ENCODE peak calls at places on chromosome 2, in six cellular contexts. R is heart left ventricle, L is lower leg skin, G is brain microvascular endothelial cell, X is GM12878, B is AG09309. H is an unnamed sample.

GRCh38 chr2:24993797-24994196 is 22.0 kb upstream of the DNAJC27 start:
- DNase-seq in R (no peak), L (no peak), G (no peak), X (no peak), B (no peak), H (no peak)

GRCh38 chr2:71746946-71747501 is 293.7 kb downstream of the DYSF start:
- DNase-seq in R (no peak), L (peak), G (no peak), X (no peak), B (no peak), H (peak)

GRCh38 chr2:102141011-102141914 is 1.3 kb upstream of the IL1R1 start:
- DNase-seq in R (no peak), L (no peak), G (no peak), X (no peak), B (peak), H (peak)

GRCh38 chr2:2692599-2693389 is 361.7 kb upstream of the MYT1L start:
- DNase-seq in R (no peak), L (no peak), G (no peak), X (no peak), B (no peak), H (no peak)

GRCh38 chr2:54771166-54771565 is 47.7 kb downstream of the EML6 start:
- DNase-seq in R (no peak), L (no peak), G (peak), X (no peak), B (no peak), H (peak)

GRCh38 chr2:143545643-143546275 is 416.5 kb downstream of the ARHGAP15 start:
- DNase-seq in R (no peak), L (no peak), G (no peak), X (no peak), B (no peak), H (peak)

GRCh38 chr2:125070726-125071505 is 1045.8 kb downstream of the CNTNAP5 start:
- DNase-seq in R (no peak), L (no peak), G (no peak), X (no peak), B (no peak), H (no peak)

GRCh38 chr2:201298462-201298861 is 38.1 kb downstream of the CASP8 start:
- DNase-seq in R (no peak), L (no peak), G (peak), X (no peak), B (no peak), H (peak)

GRCh38 chr2:84959045-84959493 is 11.9 kb upstream of the KCMF1 start:
- DNase-seq in R (no peak), L (no peak), G (peak), X (no peak), B (no peak), H (peak)

GRCh38 chr2:25483584-25484266 is 142.0 kb upstream of the DNMT3A start:
- DNase-seq in R (no peak), L (no peak), G (no peak), X (no peak), B (no peak), H (no peak)

GRCh38 chr2:44779793-44780192 is 161.7 kb upstream of the SIX3 start:
- DNase-seq in R (no peak), L (no peak), G (no peak), X (peak), B (no peak), H (no peak)

GRCh38 chr2:44777542-44777941 is 164.0 kb upstream of the SIX3 start:
- DNase-seq in R (no peak), L (no peak), G (no peak), X (no peak), B (no peak), H (no peak)

GRCh38 chr2:44778221-44778654 is 163.3 kb upstream of the SIX3 start:
- DNase-seq in R (no peak), L (no peak), G (no peak), X (no peak), B (no peak), H (no peak)

GRCh38 chr2:44780406-44780805 is 161.1 kb upstream of the SIX3 start:
- DNase-seq in R (no peak), L (no peak), G (no peak), X (no peak), B (no peak), H (no peak)

DNA sequence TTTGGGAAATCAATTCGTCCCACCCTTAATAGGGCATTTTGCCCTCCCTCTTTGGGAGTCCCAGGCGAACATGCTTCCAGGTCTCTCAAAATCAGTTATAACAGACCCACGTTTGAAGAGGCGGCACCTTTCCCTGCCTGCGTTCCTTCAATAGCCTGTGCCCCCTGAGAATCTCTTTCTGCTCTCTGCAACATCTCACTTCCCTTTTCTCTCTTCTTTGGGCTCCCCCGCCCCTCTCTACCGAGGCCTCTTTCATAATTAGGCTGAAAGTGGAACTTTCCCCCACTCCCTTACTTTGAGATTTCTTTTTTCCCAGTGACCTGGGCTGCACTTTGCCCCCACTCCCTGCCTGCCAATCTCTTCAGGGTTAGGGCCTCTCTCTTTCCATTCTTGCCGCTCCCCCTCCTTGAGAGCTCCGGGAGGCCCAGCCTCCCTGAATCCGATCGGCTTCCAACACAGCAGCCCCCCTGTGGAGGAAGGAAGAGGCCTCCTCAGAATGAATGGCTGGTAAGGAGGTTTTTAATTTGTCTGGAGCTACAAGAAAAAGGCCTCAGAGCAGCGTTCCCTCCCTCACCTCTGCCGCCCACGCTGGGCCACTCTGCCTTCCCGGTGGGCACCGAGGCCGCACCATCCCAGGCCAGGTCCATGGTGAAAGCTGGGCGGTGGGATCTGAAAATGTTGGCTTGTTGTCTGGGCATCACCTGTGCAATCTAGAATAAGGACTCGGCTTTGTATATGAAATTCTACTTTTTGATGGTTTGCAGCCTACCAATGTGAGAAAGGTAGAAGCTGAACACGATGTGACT is 162.6 kb upstream of the SIX3 start:
- DNase-seq in R (no peak), L (no peak), G (no peak), X (peak), B (no peak), H (no peak)
- H3K4me3 ChIP-seq in R (no peak), L (no peak), G (no peak), X (peak), B (no peak), H (no peak)

GRCh38 chr2:158006961-158007664 is 94.6 kb upstream of the UPP2 start:
- DNase-seq in R (no peak), L (no peak), G (no peak), X (no peak), B (no peak), H (no peak)
- TF ChIP-seq CTCF in R (no peak), L (no peak), G (peak), X (no peak), B (no peak), H (peak)

GRCh38 chr2:128232965-128233789 is 85.5 kb downstream of the HS6ST1 start:
- DNase-seq in R (peak), L (peak), G (peak), X (peak), B (peak), H (peak)

GRCh38 chr2:128234613-128235012 is 84.1 kb downstream of the HS6ST1 start:
- DNase-seq in R (no peak), L (peak), G (no peak), X (no peak), B (no peak), H (no peak)

GRCh38 chr2:128236491-128237035 is 82.1 kb downstream of the HS6ST1 start:
- DNase-seq in R (no peak), L (peak), G (peak), X (no peak), B (peak), H (peak)

GRCh38 chr2:128235581-128235980 is 83.1 kb downstream of the HS6ST1 start:
- DNase-seq in R (no peak), L (peak), G (no peak), X (no peak), B (no peak), H (no peak)

DNA sequence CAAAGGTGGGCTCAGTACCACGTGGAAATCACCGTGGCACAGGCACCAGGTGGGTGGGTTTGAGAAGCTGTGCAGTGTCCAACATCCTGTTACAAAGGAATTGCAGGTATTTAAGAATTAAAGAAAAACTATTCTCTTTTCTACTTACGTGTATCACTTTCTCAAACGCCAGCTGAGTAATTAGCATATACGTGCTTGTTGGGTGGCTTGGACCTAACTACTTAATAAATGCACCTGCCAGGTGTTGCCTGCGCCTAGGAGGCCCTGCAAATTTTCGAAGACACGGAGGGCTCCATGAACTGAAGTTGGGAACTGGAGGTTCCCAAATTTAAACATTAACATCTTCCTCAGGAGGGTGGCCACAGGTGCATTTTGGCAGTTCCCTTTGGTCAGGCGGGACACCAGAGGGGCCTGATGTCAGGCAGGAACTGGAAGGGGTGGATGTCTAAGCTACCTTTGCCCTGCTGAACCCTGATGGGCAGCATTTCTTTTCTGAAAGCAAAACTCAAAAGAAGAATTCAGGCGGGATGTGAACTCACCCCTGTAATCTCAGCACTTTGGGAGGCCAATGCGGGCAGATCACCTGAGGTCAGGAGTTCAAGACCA is 84.8 kb downstream of the HS6ST1 start:
- DNase-seq in R (no peak), L (peak), G (no peak), X (no peak), B (no peak), H (no peak)
- H3K4me3 ChIP-seq in R (peak), L (no peak), G (peak), X (peak), B (no peak), H (no peak)

DNA sequence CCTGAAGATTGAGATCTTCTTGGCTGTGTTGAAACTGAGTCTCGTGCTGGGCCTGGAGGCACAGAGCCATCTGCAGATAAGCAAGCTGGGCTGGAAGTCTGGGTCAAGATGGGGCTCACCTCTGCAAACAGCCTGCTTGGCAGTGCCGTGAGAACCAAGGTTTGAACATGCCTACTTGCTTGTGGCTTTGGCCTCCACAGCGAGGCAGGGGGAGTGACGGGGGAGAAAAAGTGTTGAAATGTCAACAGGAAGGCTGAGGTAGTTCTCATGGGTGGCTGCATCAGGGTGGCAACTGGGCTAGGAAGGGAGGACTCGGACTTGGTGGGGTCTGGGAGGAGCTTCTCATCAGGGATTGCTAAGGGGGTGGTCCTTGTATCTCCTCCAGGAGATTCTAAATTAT is 99.7 kb downstream of the THNSL2 start:
- DNase-seq in R (no peak), L (no peak), G (no peak), X (no peak), B (no peak), H (no peak)
- TF ChIP-seq CTCF in R (no peak), L (no peak), G (no peak), X (no peak), B (no peak), H (no peak)

DNA sequence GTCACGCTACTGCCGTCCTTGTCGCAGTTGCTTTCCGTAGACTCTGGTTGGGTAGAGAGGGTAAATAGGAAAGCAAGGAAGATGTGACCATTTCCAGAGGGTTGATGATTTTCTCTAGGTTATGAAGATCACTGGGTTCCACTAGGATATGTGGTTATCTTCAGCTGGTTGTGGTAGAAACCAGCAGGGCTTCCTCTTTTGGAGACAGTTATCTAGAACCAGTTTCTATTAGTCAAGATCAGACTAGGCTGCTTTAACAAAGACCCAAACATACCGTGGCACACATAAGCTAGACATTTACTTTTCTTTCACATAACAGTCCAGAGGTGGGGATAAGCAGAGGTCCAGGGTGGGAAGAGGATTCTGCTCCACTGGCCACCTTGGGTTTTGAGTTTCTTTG is 59.6 kb downstream of the FASTKD2 start:
- DNase-seq in R (no peak), L (no peak), G (no peak), X (no peak), B (no peak), H (no peak)
- H3K4me3 ChIP-seq in R (no peak), L (no peak), G (no peak), X (no peak), B (no peak), H (no peak)

DNA sequence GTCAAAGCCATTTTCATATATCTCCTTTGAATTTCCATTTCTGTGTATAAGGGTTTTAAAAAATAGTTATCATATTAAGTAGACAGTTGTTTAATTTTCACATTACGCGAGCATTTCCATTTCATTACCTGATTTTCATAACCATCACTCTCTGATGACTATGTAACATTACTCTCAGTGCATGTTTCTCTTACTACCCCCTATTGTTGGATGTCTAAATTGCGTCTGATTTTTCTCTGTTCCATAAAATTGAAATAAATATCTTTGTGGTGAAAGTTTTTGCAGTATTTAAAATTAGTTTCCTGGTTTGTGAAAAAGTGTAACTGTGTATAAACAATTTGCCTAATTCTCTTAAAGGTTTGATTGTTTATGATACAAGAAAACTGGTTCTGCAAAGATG is 123.8 kb downstream of the MYO1B start:
- DNase-seq in R (no peak), L (no peak), G (no peak), X (no peak), B (no peak), H (no peak)
- TF ChIP-seq CTCF in R (peak), L (no peak), G (peak), X (no peak), B (no peak), H (peak)

DNA sequence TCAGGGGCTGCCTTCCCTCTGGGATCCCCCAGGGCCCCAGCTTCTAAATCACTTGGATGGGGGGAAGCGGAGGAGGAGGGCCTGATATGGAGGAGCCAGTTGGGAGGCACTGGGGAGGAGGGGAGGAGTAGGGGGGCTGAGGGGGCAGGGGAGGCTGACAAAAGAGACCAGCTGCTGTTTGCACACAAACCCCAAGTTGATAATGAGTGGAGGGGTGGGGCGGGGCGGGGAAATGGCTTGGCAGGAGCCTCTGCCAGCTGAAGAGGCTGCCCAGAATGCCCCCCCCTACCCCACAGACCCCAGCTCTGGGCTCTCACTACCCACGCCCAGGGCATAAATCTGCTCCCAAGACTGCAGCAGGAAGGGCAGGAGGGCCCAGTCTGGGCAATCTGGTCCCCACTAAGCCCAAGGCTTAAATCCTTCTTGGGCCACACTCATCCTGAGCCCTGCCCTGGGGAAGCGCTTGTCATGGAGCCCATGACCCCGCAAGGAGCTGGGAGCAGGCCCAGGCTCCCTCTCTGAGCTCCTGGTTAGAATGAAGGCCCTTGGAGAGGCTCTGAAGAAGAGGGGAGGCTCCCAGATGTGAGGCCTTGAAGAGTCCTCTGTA is 24.9 kb upstream of the PTMA start:
- DNase-seq in R (no peak), L (no peak), G (no peak), X (no peak), B (no peak), H (no peak)
- H3K4me3 ChIP-seq in R (no peak), L (no peak), G (no peak), X (no peak), B (no peak), H (no peak)

DNA sequence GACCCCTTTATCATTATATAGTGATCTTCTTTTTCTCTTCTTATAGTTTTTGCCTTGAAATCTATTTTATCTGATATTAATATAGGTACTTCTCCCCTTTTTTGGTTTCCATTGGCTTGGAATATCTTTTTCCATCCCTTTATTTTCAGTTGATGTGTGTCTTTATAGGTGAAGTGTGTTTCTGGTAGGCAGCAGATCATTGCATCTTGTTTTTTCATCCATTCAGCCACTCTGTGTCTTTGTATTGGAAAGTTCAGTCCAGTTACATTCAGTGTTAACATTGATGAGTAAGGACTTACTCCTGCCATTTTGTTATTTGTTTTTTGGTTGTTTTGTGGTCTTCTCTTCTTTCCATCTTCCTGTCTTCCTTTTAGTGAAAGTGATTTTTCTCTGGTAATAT is 133.4 kb downstream of the DIS3L2 start:
- DNase-seq in R (no peak), L (no peak), G (no peak), X (no peak), B (no peak), H (no peak)
- TF ChIP-seq CTCF in R (no peak), L (no peak), G (no peak), X (no peak), B (no peak), H (no peak)

H was measured in astrocyte of the spinal cord.